ENCODE peak calls at places on chromosomes 7 and 10, in ten cellular contexts. F is HT-29; Z is GM04504; X is activated naive CD4-positive, alpha-beta T cell treated with Interleukin-2 at 50 U/mL for 16 hours; T is HCT116; U is left colon; D is cardiac muscle cell; G is NCI-H345; E is NCI-H1105; H is NCI-H1048. Q is an unnamed sample.

GRCh38 chr7:75655536-75655935 is 83.2 kb downstream of the HIP1 start:
- DNase-seq in F (no peak), Z (no peak), X (no peak), T (no peak), U (no peak), D (no peak), G (no peak), E (no peak), H (no peak), Q (no peak)

GRCh38 chr10:60236869-60237524 is 152.7 kb downstream of the ANK3 start:
- DNase-seq in F (no peak), Z (no peak), X (no peak), T (no peak), U (peak), D (no peak), G (no peak), E (no peak), H (no peak), Q (no peak)

GRCh38 chr7:35623381-35623780 is 71.6 kb downstream of the HERPUD2 start:
- DNase-seq in F (no peak), Z (no peak), X (no peak), T (no peak), U (no peak), D (no peak), G (peak), E (no peak), H (no peak), Q (no peak)

GRCh38 chr10:60646966-60647796 is 131.1 kb upstream of the CDK1 start:
- DNase-seq in F (peak), Z (peak), X (peak), T (peak), U (no peak), D (peak), G (peak), E (peak), H (peak), Q (peak)

GRCh38 chr10:103145860-103146466 is 47.1 kb downstream of the NT5C2 start:
- DNase-seq in F (peak), Z (peak), X (no peak), T (peak), U (peak), D (peak), G (no peak), E (no peak), H (no peak), Q (peak)

GRCh38 chr10:42926831-42927230 is 144.2 kb downstream of the BMS1 start:
- DNase-seq in F (no peak), Z (peak), X (no peak), T (no peak), U (no peak), D (peak), G (no peak), E (no peak), H (no peak), Q (no peak)

GRCh38 chr7:99070361-99070760 is 73.5 kb downstream of the SMURF1 start:
- DNase-seq in F (no peak), Z (no peak), X (no peak), T (no peak), U (no peak), D (no peak), G (no peak), E (no peak), H (no peak), Q (no peak)

GRCh38 chr7:101978683-101979082 is 161.3 kb downstream of the CUX1 start:
- DNase-seq in F (no peak), Z (no peak), X (no peak), T (no peak), U (no peak), D (no peak), G (no peak), E (no peak), H (no peak), Q (no peak)

Q was measured in K562.